ENCODE peak calls at places on chromosomes 16 and 17, in five cellular contexts. N is stimulated activated naive CD8-positive, alpha-beta T cell treated with anti-CD3 and anti-CD28 coated beads, Interleukin-15, Interleukin-2, amounts not matched to agents 100 U/mL and 50 U/mL, for 24 hours; O is HFFc6; C is NCI-H460; B is astrocyte of the spinal cord. V is an unnamed sample.

GRCh38 chr17:19010729-19011505 is 6.4 kb upstream of the FAM83G start:
- DNase-seq in N (no peak), O (no peak), C (no peak), B (no peak), V (no peak)

GRCh38 chr16:4660454-4661007 is 32.8 kb upstream of the NUDT16L1 start:
- DNase-seq in N (peak; percentile 85), O (no peak), C (no peak), B (peak; percentile 68), V (no peak)

GRCh38 chr17:77996256-77996655 is 37.8 kb downstream of the TNRC6C start:
- DNase-seq in N (no peak), O (no peak), C (no peak), B (no peak), V (no peak)

GRCh38 chr17:40779181-40779909 is 3.0 kb downstream of the KRT27 start:
- DNase-seq in N (peak; percentile 37), O (no peak), C (no peak), B (no peak), V (no peak)

GRCh38 chr16:88384222-88385111 is 1.7 kb downstream of the ZNF469 start:
- DNase-seq in N (no peak), O (no peak), C (no peak), B (no peak), V (no peak)

GRCh38 chr17:73261617-73261951 is at the start of gene CPSF4L:
- DNase-seq in N (no peak), O (no peak), C (no peak), B (no peak), V (no peak)

GRCh38 chr16:51592535-51592934 is 441.5 kb upstream of the SALL1 start:
- DNase-seq in N (no peak), O (no peak), C (no peak), B (no peak), V (no peak)

GRCh38 chr17:19348081-19348650 is 14.4 kb downstream of the B9D1 start:
- DNase-seq in N (no peak), O (no peak), C (no peak), B (no peak), V (no peak)

GRCh38 chr17:75241996-75242460 is 19.4 kb downstream of the GGA3 start:
- DNase-seq in N (no peak), O (peak; percentile 40), C (no peak), B (peak; percentile 19), V (no peak)

GRCh38 chr17:41500131-41500911 is 5.1 kb downstream of the KRT13 start:
- DNase-seq in N (no peak), O (peak; percentile 79), C (no peak), B (peak; percentile 15), V (peak; percentile 83)

GRCh38 chr17:76696763-76697701 is 13.7 kb downstream of the MXRA7 start:
- DNase-seq in N (no peak), O (no peak), C (no peak), B (peak; percentile 61), V (no peak)

GRCh38 chr17:81251091-81251942 is 12.2 kb downstream of the NDUFAF8 start:
- DNase-seq in N (no peak), O (no peak), C (no peak), B (no peak), V (no peak)

GRCh38 chr16:19429271-19429670 is 11.6 kb downstream of the TMC5 start:
- DNase-seq in N (no peak), O (no peak), C (no peak), B (no peak), V (no peak)

GRCh38 chr16:89598199-89598598 is 15.2 kb upstream of the DPEP1 start:
- DNase-seq in N (no peak), O (peak; percentile 50), C (no peak), B (no peak), V (peak; percentile 25)

GRCh38 chr16:7334801-7335560 is 2.3 kb downstream of the RBFOX1 start:
- DNase-seq in N (no peak), O (no peak), C (no peak), B (no peak), V (no peak)

GRCh38 chr16:11208916-11209665 is 46.9 kb downstream of the SOCS1 start:
- DNase-seq in N (no peak), O (no peak), C (no peak), B (no peak), V (no peak)

GRCh38 chr16:84593825-84594724 is 23.8 kb downstream of the COTL1 start:
- DNase-seq in N (peak; percentile 77), O (no peak), C (no peak), B (peak; percentile 15), V (peak; percentile 31)

GRCh38 chr16:16007743-16008111 is 58.3 kb downstream of the ABCC1 start:
- DNase-seq in N (no peak), O (no peak), C (no peak), B (no peak), V (no peak)

GRCh38 chr17:47866941-47867340 is 16.0 kb upstream of the SP6 start:
- DNase-seq in N (no peak), O (no peak), C (no peak), B (no peak), V (peak; percentile 91)

GRCh38 chr17:39164675-39165143 is 1.3 kb downstream of the ARL5C start:
- DNase-seq in N (peak; percentile 88), O (peak; percentile 95), C (peak; percentile 73), B (peak; percentile 91), V (peak; percentile 81)

GRCh38 chr17:34503804-34504203 is 75.6 kb upstream of the TMEM132E start:
- DNase-seq in N (peak; percentile 33), O (no peak), C (no peak), B (no peak), V (no peak)

GRCh38 chr17:74736423-74737298 is at the start of gene RAB37:
- DNase-seq in N (peak; percentile 61), O (no peak), C (no peak), B (no peak), V (no peak)

GRCh38 chr17:50048146-50048720 is 7.7 kb upstream of the ITGA3 start:
- DNase-seq in N (no peak), O (no peak), C (no peak), B (no peak), V (no peak)

GRCh38 chr17:58335779-58336455 is 7.3 kb upstream of the TSPOAP1 start:
- DNase-seq in N (peak; percentile 75), O (no peak), C (no peak), B (no peak), V (peak; percentile 91)

GRCh38 chr16:1012135-1012534 is 30.6 kb downstream of the SOX8 start:
- DNase-seq in N (no peak), O (no peak), C (no peak), B (no peak), V (no peak)

GRCh38 chr16:23302045-23302956 is at the start of gene SCNN1B:
- DNase-seq in N (peak; percentile 6), O (no peak), C (no peak), B (no peak), V (no peak)

GRCh38 chr17:63930951-63931575 is 1.1 kb downstream of the CD79B start:
- DNase-seq in N (peak; percentile 77), O (no peak), C (no peak), B (no peak), V (peak; percentile 26)

GRCh38 chr16:132120-132519 is 6.4 kb downstream of the NPRL3 start:
- DNase-seq in N (no peak), O (no peak), C (no peak), B (no peak), V (no peak)

GRCh38 chr17:2855063-2855600 is 58.9 kb downstream of the RAP1GAP2 start:
- DNase-seq in N (no peak), O (no peak), C (no peak), B (no peak), V (no peak)

GRCh38 chr17:29331330-29331729 is 37.4 kb upstream of the NUFIP2 start:
- DNase-seq in N (no peak), O (no peak), C (no peak), B (no peak), V (no peak)

GRCh38 chr17:60941028-60941427 is 263.4 kb downstream of the BCAS3 start:
- DNase-seq in N (no peak), O (peak; percentile 86), C (peak; percentile 78), B (peak; percentile 90), V (no peak)

GRCh38 chr17:38730526-38731379 is 612 bp downstream of the CISD3 start:
- DNase-seq in N (peak; percentile 52), O (peak; percentile 42), C (no peak), B (peak; percentile 49), V (peak; percentile 54)

GRCh38 chr16:67364610-67365256 is 28.6 kb downstream of the TPPP3 start:
- DNase-seq in N (no peak), O (no peak), C (no peak), B (no peak), V (no peak)

GRCh38 chr17:38898812-38899348 is 26.5 kb upstream of the LASP1NB start:
- DNase-seq in N (peak; percentile 92), O (no peak), C (no peak), B (no peak), V (no peak)

GRCh38 chr17:65538679-65539529 is 22.5 kb downstream of the AXIN2 start:
- DNase-seq in N (no peak), O (no peak), C (no peak), B (peak; percentile 50), V (no peak)

GRCh38 chr17:37836593-37836992 is 87.6 kb upstream of the TBC1D3K start:
- DNase-seq in N (no peak), O (no peak), C (no peak), B (no peak), V (no peak)

GRCh38 chr16:81424761-81425160 is 19.8 kb upstream of the CMIP start:
- DNase-seq in N (peak; percentile 43), O (no peak), C (no peak), B (no peak), V (no peak)

GRCh38 chr16:81616321-81617020 is 162.6 kb upstream of the PLCG2 start:
- DNase-seq in N (peak; percentile 80), O (peak; percentile 30), C (no peak), B (peak; percentile 72), V (peak; percentile 14)

V was measured in erythroblast.